ENCODE peak calls at places on chromosomes 7 and 10, in nine cellular contexts. Q, V, B, W, J, N, D, H and R are unnamed samples.

GRCh38 chr7:128890306-128891109 is 20.0 kb downstream of the KCP start:
- DNase-seq in B (no peak), N (no peak), Q (no peak), W (no peak), H (no peak), D (no peak), V (no peak), J (peak), R (no peak)

GRCh38 chr10:88152720-88153119 is 289.3 kb downstream of the PTEN start:
- DNase-seq in J (no peak), N (peak), Q (no peak), H (peak), V (peak), D (peak), B (no peak), W (no peak), R (peak)

GRCh38 chr10:51934373-51934772 is 235.0 kb upstream of the CSTF2T start:
- DNase-seq in N (no peak), J (no peak), D (no peak), B (no peak), W (no peak), Q (no peak), V (no peak), H (no peak), R (no peak)

GRCh38 chr10:16384064-16384463 is 52.7 kb upstream of the PTER start:
- DNase-seq in J (no peak), H (no peak), N (no peak), Q (no peak), D (no peak), B (no peak), W (no peak), V (no peak), R (no peak)

GRCh38 chr7:184768-185264 is 7.6 kb upstream of the FAM20C start:
- DNase-seq in D (no peak), J (no peak), N (peak), B (no peak), H (peak), V (no peak), W (peak), Q (no peak), R (no peak)

GRCh38 chr7:150806454-150806853 is 5.9 kb downstream of the TMEM176A start:
- DNase-seq in V (no peak), W (no peak), J (no peak), N (no peak), Q (no peak), B (no peak), D (no peak), H (no peak), R (no peak)

GRCh38 chr7:138745189-138745588 is 44.0 kb upstream of the SVOPL start:
- DNase-seq in Q (no peak), H (no peak), N (no peak), D (no peak), V (no peak), W (no peak), J (no peak), B (no peak), R (no peak)

GRCh38 chr7:94277236-94277635 is 117.5 kb upstream of the COL1A2 start:
- DNase-seq in D (no peak), Q (no peak), J (no peak), B (no peak), V (no peak), W (no peak), H (no peak), N (no peak), R (no peak)

GRCh38 chr10:5587151-5588079 is 62.7 kb downstream of the CALML3 start:
- DNase-seq in J (peak), N (no peak), W (no peak), V (no peak), Q (no peak), B (no peak), H (no peak), D (no peak), R (no peak)

GRCh38 chr10:127417686-127418415 is 131.3 kb upstream of the NPS start:
- DNase-seq in H (no peak), V (no peak), W (peak), N (no peak), B (no peak), Q (no peak), D (no peak), J (no peak), R (no peak)

GRCh38 chr10:7302393-7303054 is 108.3 kb downstream of the SFMBT2 start:
- DNase-seq in H (peak), Q (no peak), D (no peak), N (no peak), W (no peak), V (no peak), J (no peak), B (no peak), R (no peak)

GRCh38 chr10:111107846-111108245 is 31.0 kb downstream of the ADRA2A start:
- DNase-seq in D (no peak), W (no peak), H (no peak), J (peak), Q (no peak), V (no peak), N (no peak), B (no peak), R (no peak)

GRCh38 chr7:27175005-27175625 is 995 bp upstream of the HOXA10 start:
- DNase-seq in B (no peak), Q (no peak), D (no peak), N (no peak), J (peak), W (no peak), V (no peak), H (no peak), R (no peak)

GRCh38 chr10:35409094-35409582 is 72.8 kb downstream of the CCNY start:
- DNase-seq in V (peak), W (no peak), D (peak), B (no peak), N (no peak), H (peak), J (no peak), Q (no peak), R (no peak)

GRCh38 chr10:114375082-114375481 is 29.2 kb downstream of the AFAP1L2 start:
- DNase-seq in N (no peak), V (no peak), B (no peak), H (peak), W (no peak), J (no peak), D (no peak), Q (no peak), R (no peak)

GRCh38 chr7:135744938-135745701 is 3.5 kb downstream of the FAM180A start:
- DNase-seq in Q (no peak), D (no peak), J (peak), B (no peak), N (no peak), V (peak), W (no peak), H (peak), R (no peak)

GRCh38 chr10:7354330-7355047 is 56.3 kb downstream of the SFMBT2 start:
- DNase-seq in B (no peak), Q (no peak), D (peak), N (no peak), V (peak), H (peak), W (no peak), J (no peak), R (no peak)

GRCh38 chr10:125037145-125037544 is 95.2 kb downstream of the ZRANB1 start:
- DNase-seq in B (no peak), H (peak), V (no peak), D (no peak), W (peak), N (no peak), Q (no peak), J (peak), R (no peak)

GRCh38 chr10:115706482-115707076 is 566.4 kb downstream of the GFRA1 start:
- DNase-seq in H (peak), D (peak), V (no peak), N (peak), B (no peak), J (no peak), Q (no peak), W (no peak), R (no peak)

GRCh38 chr10:132281915-132282666 is 25.7 kb downstream of the STK32C start:
- DNase-seq in D (no peak), J (no peak), V (no peak), W (no peak), B (no peak), Q (no peak), H (no peak), N (no peak), R (no peak)

GRCh38 chr7:77995717-77996116 is 197.1 kb downstream of the PHTF2 start:
- DNase-seq in B (no peak), Q (no peak), H (no peak), D (no peak), W (no peak), J (no peak), V (no peak), N (no peak), R (no peak)
- TF ChIP-seq CTCF in B (no peak), Q (no peak), H (no peak), D (no peak), W (no peak), J (no peak), V (peak), N (no peak), R (peak)

DNA sequence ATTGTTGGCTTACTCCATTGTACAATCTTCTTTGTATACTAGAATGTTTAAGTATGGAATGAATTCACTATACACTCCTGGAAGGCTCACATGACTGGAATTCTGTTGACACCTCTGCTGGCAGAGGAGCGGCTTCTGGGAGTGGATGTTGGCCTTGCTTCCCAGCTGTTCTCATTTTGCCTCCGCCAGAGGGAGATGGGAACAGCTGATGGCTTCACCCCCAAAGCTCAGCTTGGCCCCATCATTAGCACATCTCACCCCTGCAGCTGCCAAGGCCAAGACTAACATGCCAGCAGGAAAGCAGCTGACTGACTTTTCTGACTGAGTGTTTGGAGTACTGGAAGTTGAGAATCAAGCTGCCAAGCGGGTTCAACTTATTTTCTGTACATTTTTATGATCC is 15.1 kb downstream of the ADAM12 start:
- DNase-seq in H (peak), D (no peak), B (no peak), N (no peak), V (peak), W (peak), J (no peak), Q (no peak), R (no peak)
- TF ChIP-seq CTCF in H (peak), D (no peak), B (peak), N (no peak), V (peak), W (no peak), J (no peak), Q (no peak), R (no peak)

GRCh38 chr10:33335550-33335799 is 1.0 kb upstream of the NRP1 start:
- DNase-seq in V (no peak), H (no peak), J (no peak), B (no peak), N (no peak), W (no peak), Q (no peak), D (no peak), R (no peak)

GRCh38 chr10:33334170-33334838 is at the start of gene NRP1:
- DNase-seq in D (peak), V (no peak), Q (no peak), J (peak), B (peak), N (no peak), H (no peak), W (peak), R (no peak)

GRCh38 chr10:33333260-33334169 is 952 bp downstream of the NRP1 start:
- DNase-seq in J (no peak), W (no peak), D (peak), V (no peak), N (no peak), B (no peak), H (no peak), Q (no peak), R (no peak)

GRCh38 chr10:33335800-33336605 is 1.5 kb upstream of the NRP1 start:
- DNase-seq in W (peak), N (no peak), B (peak), D (no peak), Q (no peak), J (peak), H (peak), V (no peak), R (peak)

GRCh38 chr10:33334839-33335549 is 527 bp upstream of the NRP1 start:
- DNase-seq in W (peak), N (peak), Q (no peak), H (peak), B (peak), V (peak), D (peak), J (peak), R (peak)
- TF ChIP-seq CTCF in W (peak), N (peak), Q (no peak), H (peak), B (peak), V (peak), D (no peak), J (peak), R (peak)

GRCh38 chr7:28473567-28474266 is 61.4 kb downstream of the CREB5 start:
- DNase-seq in J (no peak), Q (no peak), V (no peak), H (no peak), W (no peak), D (no peak), B (peak), N (no peak), R (no peak)

GRCh38 chr7:28470344-28470743 is 58.0 kb downstream of the CREB5 start:
- DNase-seq in D (no peak), N (no peak), B (no peak), V (no peak), H (no peak), W (no peak), J (no peak), Q (no peak), R (no peak)

GRCh38 chr7:28474267-28474618 is 61.9 kb downstream of the CREB5 start:
- DNase-seq in W (no peak), H (no peak), J (no peak), B (no peak), N (no peak), Q (no peak), V (no peak), D (no peak), R (no peak)

GRCh38 chr7:28469562-28469961 is 57.2 kb downstream of the CREB5 start:
- DNase-seq in Q (no peak), N (no peak), V (no peak), W (no peak), B (no peak), H (no peak), J (no peak), D (no peak), R (no peak)

DNA sequence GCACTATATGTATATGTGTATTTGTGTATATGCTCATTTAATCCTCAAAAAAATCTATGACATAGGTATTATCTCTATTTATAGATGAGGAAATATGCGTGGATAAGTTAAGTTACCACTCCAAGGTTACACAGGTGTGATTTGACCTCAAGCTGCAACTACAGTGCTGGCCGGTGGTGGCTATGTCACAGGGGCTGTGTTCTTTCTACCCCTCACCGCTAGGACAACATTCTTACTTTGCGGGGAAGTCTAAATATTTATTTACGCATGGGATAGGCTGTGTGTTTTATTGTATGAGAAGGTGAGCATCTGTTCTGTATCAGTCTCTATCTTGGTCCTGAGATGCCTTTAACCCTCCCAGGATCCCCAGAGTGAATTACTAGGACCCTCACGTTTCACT is 60.0 kb downstream of the CREB5 start:
- DNase-seq in N (no peak), H (no peak), W (no peak), Q (no peak), D (no peak), V (no peak), J (no peak), B (no peak), R (no peak)
- TF ChIP-seq CTCF in N (no peak), H (no peak), W (no peak), Q (no peak), D (no peak), V (no peak), J (no peak), B (no peak), R (no peak)

DNA sequence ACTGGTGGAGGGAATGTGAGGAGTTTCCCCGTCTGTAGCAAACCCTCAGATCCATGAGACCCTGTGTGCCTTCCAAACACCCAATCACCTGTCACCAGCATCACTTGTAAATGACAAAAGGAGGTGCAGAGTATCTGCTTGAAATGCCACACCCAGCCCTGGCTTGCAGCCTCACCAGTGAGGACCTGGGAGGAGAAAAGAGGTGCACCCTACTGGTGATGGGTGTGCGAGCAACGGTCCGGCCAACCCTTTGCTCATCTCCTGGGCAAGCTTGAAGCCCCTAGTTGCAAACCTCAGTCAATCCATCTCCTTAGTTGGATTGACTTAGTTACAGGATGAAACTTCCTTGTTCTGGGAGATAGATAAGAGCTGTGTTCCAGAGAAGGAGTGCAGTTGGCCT is 62.4 kb upstream of the WAPL start:
- DNase-seq in D (peak), J (no peak), B (no peak), V (no peak), Q (no peak), H (no peak), W (no peak), N (no peak), R (no peak)
- TF ChIP-seq CTCF in D (peak), J (no peak), B (no peak), V (no peak), Q (peak), H (no peak), W (no peak), N (no peak), R (no peak)

DNA sequence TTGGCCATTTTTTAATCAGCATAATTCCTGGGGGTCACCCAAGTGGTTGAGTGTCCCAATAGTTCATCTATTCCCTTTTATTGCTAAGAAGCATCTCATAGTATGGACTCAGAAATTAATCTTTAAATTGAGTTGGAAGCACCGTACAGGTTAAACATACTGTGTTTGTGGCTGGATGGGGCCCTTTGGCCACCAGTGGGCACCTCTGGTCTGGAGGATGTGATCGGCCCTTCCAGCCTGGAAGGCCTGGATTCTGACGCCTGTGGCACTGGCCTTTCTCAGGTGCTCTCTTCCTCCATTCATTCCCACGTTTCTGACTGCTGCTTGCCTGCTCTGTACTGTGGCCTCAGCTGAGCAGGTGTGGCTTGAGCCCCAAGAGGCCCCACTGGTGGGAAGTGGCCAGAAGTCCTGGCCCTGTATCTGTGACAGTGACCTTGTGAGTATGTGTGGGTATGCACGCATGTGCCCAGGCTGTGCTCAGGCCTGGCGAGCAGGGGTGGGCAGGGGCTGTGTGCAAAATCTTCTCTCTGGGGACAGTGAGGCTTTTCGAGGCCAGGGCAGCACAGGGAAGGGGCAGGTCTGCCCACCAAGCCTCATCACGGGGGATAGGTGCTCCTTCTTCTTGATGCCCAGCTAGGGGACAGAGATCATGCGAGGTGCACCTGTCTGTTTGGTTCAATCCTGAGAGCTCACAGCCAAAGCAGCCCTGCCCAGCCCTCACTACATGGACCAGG is 30.1 kb downstream of the LDB3 start:
- DNase-seq in H (no peak), J (no peak), D (no peak), N (no peak), Q (no peak), W (no peak), V (no peak), B (no peak), R (no peak)
- TF ChIP-seq CTCF in H (no peak), J (no peak), D (no peak), N (no peak), Q (no peak), W (no peak), V (no peak), B (no peak), R (peak)

GRCh38 chr7:28533267-28533666 is 120.9 kb downstream of the CREB5 start:
- DNase-seq in D (peak), Q (no peak), J (no peak), V (no peak), B (no peak), N (no peak), H (no peak), W (no peak), R (no peak)

GRCh38 chr7:28533731-28534531 is 121.6 kb downstream of the CREB5 start:
- DNase-seq in Q (no peak), J (no peak), N (no peak), D (no peak), V (no peak), W (peak), H (peak), B (peak), R (no peak)

GRCh38 chr7:28530175-28531142 is 118.1 kb downstream of the CREB5 start:
- DNase-seq in W (no peak), D (no peak), Q (no peak), B (peak), N (no peak), V (no peak), J (no peak), H (peak), R (no peak)

GRCh38 chr7:28539289-28539981 is 127.1 kb downstream of the CREB5 start:
- DNase-seq in V (no peak), W (no peak), H (no peak), B (no peak), J (no peak), Q (no peak), D (peak), N (no peak), R (no peak)

GRCh38 chr7:28536259-28536658 is 123.9 kb downstream of the CREB5 start:
- DNase-seq in N (no peak), D (no peak), W (peak), Q (no peak), J (no peak), H (peak), V (no peak), B (no peak), R (no peak)
- TF ChIP-seq CTCF in N (peak), D (no peak), W (peak), Q (no peak), J (peak), H (peak), V (peak), B (peak), R (peak)